ENCODE peak calls at places on chromosomes 3 and 15, in six cellular contexts. B is transverse colon, L is dorsolateral prefrontal cortex, W is body of pancreas, Q is right lobe of liver, R is GM06990. O is an unnamed sample.

GRCh38 chr3:33165372-33165771 is 51.6 kb downstream of the CRTAP start:
- DNase-seq in L (no peak), R (no peak), W (no peak), B (no peak), Q (no peak), O (no peak)

GRCh38 chr15:62549345-62549970 is 384.4 kb upstream of the C2CD4B start:
- DNase-seq in L (no peak), R (no peak), B (peak; percentile 40), Q (no peak), W (peak; percentile 49), O (no peak)

GRCh38 chr15:22949074-22949547 is 31.1 kb downstream of the CYFIP1 start:
- DNase-seq in B (peak; percentile 33), R (peak; percentile 59), Q (no peak), L (no peak), W (no peak), O (no peak)

GRCh38 chr3:74591946-74592345 is 22.5 kb downstream of the CNTN3 start:
- DNase-seq in B (no peak), R (no peak), L (no peak), Q (no peak), W (no peak), O (no peak)

GRCh38 chr3:49785565-49786356 is 581 bp downstream of the IP6K1 start:
- DNase-seq in L (no peak), B (peak; percentile 47), R (no peak), Q (peak; percentile 37), W (no peak), O (no peak)

GRCh38 chr15:48076454-48076853 is 44.3 kb upstream of the SLC24A5 start:
- DNase-seq in W (no peak), Q (no peak), L (no peak), R (no peak), B (no peak), O (no peak)

GRCh38 chr15:45732544-45733130 is 97.8 kb downstream of the SQOR start:
- DNase-seq in L (no peak), W (no peak), Q (peak; percentile 23), B (peak; percentile 20), R (no peak), O (no peak)

GRCh38 chr3:194208701-194209100 is 72.8 kb downstream of the HES1 start:
- DNase-seq in Q (no peak), B (no peak), R (no peak), L (no peak), W (no peak), O (no peak)

GRCh38 chr15:57562220-57562769 is 29.4 kb upstream of the MYZAP start:
- DNase-seq in W (peak; percentile 47), R (no peak), B (no peak), L (no peak), Q (no peak), O (no peak)

GRCh38 chr3:35707904-35708303 is 68.6 kb downstream of the ARPP21 start:
- DNase-seq in W (no peak), Q (no peak), L (no peak), B (no peak), R (no peak), O (no peak)

GRCh38 chr15:46091860-46092450 is 457.1 kb downstream of the SQOR start:
- DNase-seq in L (no peak), B (peak; percentile 14), Q (no peak), W (peak; percentile 54), R (no peak), O (no peak)

GRCh38 chr15:89136818-89137772 is 48.8 kb downstream of the ABHD2 start:
- DNase-seq in R (no peak), W (peak; percentile 64), L (no peak), Q (peak; percentile 75), B (peak; percentile 22), O (no peak)

DNA sequence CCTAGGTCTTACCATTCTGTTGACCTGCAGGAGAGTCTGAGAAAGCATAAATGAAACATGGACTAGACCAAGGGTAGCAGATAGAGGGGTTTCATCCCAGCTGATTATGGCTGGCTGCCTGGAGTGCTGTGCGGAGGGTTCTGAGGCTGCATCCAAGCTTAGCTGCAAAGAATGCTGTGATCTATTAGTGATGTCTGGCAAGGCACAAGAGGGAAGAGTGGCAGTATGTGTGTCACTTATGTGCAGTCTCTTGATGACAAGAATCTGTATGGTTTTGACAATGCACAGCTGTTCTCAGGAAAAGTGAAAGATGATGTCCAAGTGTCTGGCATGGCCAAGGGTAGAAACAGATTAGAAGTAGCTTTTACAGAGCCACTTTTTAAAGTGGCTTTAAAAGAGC is 54.3 kb downstream of the SLC6A11 start:
- DNase-seq in Q (no peak), B (no peak), W (no peak), R (no peak), L (no peak), O (no peak)
- H3K27me3 ChIP-seq in Q (no peaks in the 10 kb centered on the region), B (no peaks in the 10 kb centered on the region), W (no peaks in the 10 kb centered on the region), R (no peaks in the 10 kb centered on the region), L (no peaks in the 10 kb centered on the region), O (no peaks in the 10 kb centered on the region)

DNA sequence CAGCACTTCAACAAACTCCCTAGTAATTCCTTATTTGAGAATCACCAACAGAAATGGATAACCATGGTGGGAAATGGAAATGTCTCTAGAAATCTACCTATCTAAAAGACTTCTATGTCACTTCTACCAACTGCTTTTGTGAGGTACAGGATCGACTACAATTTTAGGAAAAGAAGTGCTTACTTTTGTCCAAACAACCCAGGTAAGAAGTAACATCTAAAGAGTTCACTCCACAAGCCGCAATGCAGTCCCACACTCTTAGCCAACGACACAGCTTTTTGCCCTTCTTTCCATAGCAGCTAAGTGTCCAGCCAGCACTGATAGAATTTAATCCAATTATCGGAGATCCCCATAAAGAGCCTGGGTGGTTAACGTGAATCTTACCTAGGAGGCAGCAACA is 28.1 kb downstream of the ANXA2 start:
- DNase-seq in W (no peak), B (no peak), Q (no peak), L (no peak), R (no peak), O (no peak)
- H3K27me3 ChIP-seq in W (no peaks in the 10 kb centered on the region), B (no peaks in the 10 kb centered on the region), Q (no peaks in the 10 kb centered on the region), L (no peaks in the 10 kb centered on the region), R (no peaks in the 10 kb centered on the region), O (no peaks in the 10 kb centered on the region)

GRCh38 chr3:27883266-27883665 is 161.1 kb upstream of the EOMES start:
- DNase-seq in L (no peak), B (no peak), Q (no peak), W (no peak), R (no peak), O (no peak)
- H3K27me3 ChIP-seq in L (peaks cover 6% of the 10 kb centered on the region), B (peaks cover 3% of the 10 kb centered on the region), Q (no peaks in the 10 kb centered on the region), W (no peaks in the 10 kb centered on the region), R (no peaks in the 10 kb centered on the region), O (no peaks in the 10 kb centered on the region)

GRCh38 chr3:85003479-85003878 is 44.7 kb downstream of the CADM2 start:
- DNase-seq in Q (no peak), L (no peak), W (no peak), B (no peak), R (no peak), O (no peak)
- H3K27me3 ChIP-seq in Q (no peaks in the 10 kb centered on the region), L (no peaks in the 10 kb centered on the region), W (no peaks in the 10 kb centered on the region), B (no peaks in the 10 kb centered on the region), R (no peaks in the 10 kb centered on the region), O (no peaks in the 10 kb centered on the region)

GRCh38 chr3:62369476-62369743 is 3.9 kb downstream of the FEZF2 start:
- DNase-seq in W (no peak), B (no peak), R (no peak), Q (no peak), L (no peak), O (no peak)
- H3K27me3 ChIP-seq in W (no peaks in the 10 kb centered on the region), B (peaks cover 100% of the 10 kb centered on the region), R (peaks cover 2% of the 10 kb centered on the region), Q (peaks cover 55% of the 10 kb centered on the region), L (peaks cover 76% of the 10 kb centered on the region), O (peaks cover 46% of the 10 kb centered on the region)

DNA sequence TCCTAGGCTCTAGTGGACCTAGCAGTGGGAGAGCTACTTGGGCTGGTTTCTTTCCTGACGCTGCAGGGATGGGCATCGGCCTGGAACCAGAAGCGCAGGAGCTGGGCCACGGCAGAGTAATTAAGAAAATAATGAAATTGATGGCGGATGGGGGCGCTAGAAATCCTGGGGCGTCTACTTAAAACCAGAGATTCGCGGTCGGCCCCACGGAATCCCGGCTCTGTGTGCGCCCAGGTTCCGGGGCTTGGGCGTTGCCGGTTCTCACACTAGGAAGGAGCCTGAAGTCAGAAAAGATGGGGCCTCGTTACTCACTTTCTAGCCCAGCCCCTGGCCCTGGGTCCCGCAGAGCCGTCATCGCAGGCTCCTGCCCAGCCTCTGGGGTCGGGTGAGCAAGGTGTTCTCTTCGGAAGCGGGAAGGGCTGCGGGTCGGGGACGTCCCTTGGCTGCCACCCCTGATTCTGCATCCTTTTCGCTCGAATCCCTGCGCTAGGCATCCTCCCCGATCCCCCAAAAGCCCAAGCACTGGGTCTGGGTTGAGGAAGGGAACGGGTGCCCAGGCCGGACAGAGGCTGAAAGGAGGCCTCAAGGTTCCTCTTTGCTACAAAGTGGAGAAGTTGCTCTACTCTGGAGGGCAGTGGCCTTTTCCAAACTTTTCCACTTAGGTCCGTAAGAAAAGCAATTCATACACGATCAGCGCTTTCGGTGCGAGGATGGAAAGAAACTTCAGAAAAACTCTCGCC is 6.1 kb downstream of the SOX14 start:
- DNase-seq in Q (no peak), B (no peak), R (no peak), W (no peak), L (no peak), O (no peak)
- H3K27me3 ChIP-seq in Q (peaks cover 69% of the 10 kb centered on the region), B (peaks cover 100% of the 10 kb centered on the region), R (peaks cover 5% of the 10 kb centered on the region), W (no peaks in the 10 kb centered on the region), L (peaks cover 84% of the 10 kb centered on the region), O (peaks cover 16% of the 10 kb centered on the region)

GRCh38 chr15:52805351-52806283 is 15.5 kb upstream of the ONECUT1 start:
- DNase-seq in L (no peak), W (peak; percentile 61), B (no peak), R (no peak), Q (peak; percentile 66), O (no peak)

GRCh38 chr15:52808996-52809395 is 18.9 kb upstream of the ONECUT1 start:
- DNase-seq in L (no peak), B (no peak), R (no peak), W (no peak), Q (no peak), O (no peak)

GRCh38 chr15:52806284-52806655 is 16.1 kb upstream of the ONECUT1 start:
- DNase-seq in Q (peak; percentile 47), R (no peak), W (no peak), L (no peak), B (no peak), O (no peak)

GRCh38 chr15:52808441-52808840 is 18.3 kb upstream of the ONECUT1 start:
- DNase-seq in Q (no peak), R (no peak), W (no peak), B (no peak), L (no peak), O (no peak)

DNA sequence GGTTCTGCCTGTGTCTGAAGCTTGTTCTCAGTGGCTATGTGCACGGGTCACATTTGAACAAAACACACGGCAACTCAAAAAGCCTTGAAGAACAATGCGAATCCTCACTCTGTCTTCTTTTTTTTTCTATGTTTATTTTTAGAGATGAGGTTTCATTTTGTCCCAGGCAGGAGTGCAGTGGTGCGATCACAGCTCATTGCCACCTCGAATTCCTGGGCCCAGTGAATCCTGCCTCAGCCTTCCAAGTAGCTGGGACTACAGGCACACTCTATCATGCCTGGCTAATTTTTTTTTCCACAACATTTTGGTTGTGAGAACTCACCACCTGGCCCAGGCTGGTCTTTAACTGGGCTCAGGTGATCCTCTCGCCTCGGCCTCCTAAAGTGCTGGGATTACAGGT is 20.2 kb upstream of the ONECUT1 start:
- DNase-seq in W (peak; percentile 56), Q (no peak), R (no peak), L (no peak), B (no peak), O (no peak)
- H3K27me3 ChIP-seq in W (no peaks in the 10 kb centered on the region), Q (no peaks in the 10 kb centered on the region), R (no peaks in the 10 kb centered on the region), L (peaks cover 55% of the 10 kb centered on the region), B (peaks cover 78% of the 10 kb centered on the region), O (peaks cover 18% of the 10 kb centered on the region)

GRCh38 chr15:33448961-33449611 is 138.3 kb downstream of the RYR3 start:
- DNase-seq in Q (no peak), R (no peak), B (no peak), W (peak; percentile 15), L (no peak), O (no peak)
- H3K27me3 ChIP-seq in Q (no peaks in the 10 kb centered on the region), R (no peaks in the 10 kb centered on the region), B (no peaks in the 10 kb centered on the region), W (no peaks in the 10 kb centered on the region), L (no peaks in the 10 kb centered on the region), O (no peaks in the 10 kb centered on the region)